ENCODE peak calls at places on chromosome 21, in eight cellular contexts. W is transverse colon, U is stomach, D is sigmoid colon, I is tibial nerve, F is ovary, B is K562, Q is GM12878. Y is an unnamed sample. For H3K36me3, the result is how much of the 10 kb centered on the place peaks cover.

GRCh38 chr21:45817345-45817744 is 164.2 kb upstream of the COL6A1 start:
- DNase-seq in W (no peak), Q (no peak), I (no peak), B (no peak), U (no peak), D (no peak), F (no peak), Y (no peak)

GRCh38 chr21:15430023-15430422 is 299.8 kb upstream of the USP25 start:
- DNase-seq in B (no peak), D (no peak), I (no peak), F (no peak), Q (no peak), U (no peak), W (no peak), Y (no peak)

GRCh38 chr21:23162213-23162946 is 2164.2 kb downstream of the NCAM2 start:
- DNase-seq in I (no peak), D (no peak), B (no peak), W (no peak), Q (no peak), U (no peak), F (no peak), Y (no peak)

GRCh38 chr21:43873673-43874072 is 8.7 kb downstream of the AGPAT3 start:
- DNase-seq in W (no peak), B (no peak), U (no peak), Q (no peak), F (no peak), I (no peak), D (no peak), Y (no peak)

GRCh38 chr21:44874240-44874496 is 678 bp upstream of the PTTG1IP start:
- DNase-seq in W (no peak), Q (no peak), I (no peak), U (no peak), B (no peak), D (no peak), F (no peak), Y (no peak)

GRCh38 chr21:16587141-16587570 is 857.4 kb downstream of the USP25 start:
- DNase-seq in I (peak), U (peak), D (peak), F (peak), W (peak), B (no peak), Q (no peak), Y (peak)

GRCh38 chr21:46392921-46393320 is 65.8 kb upstream of the DIP2A start:
- DNase-seq in F (peak), Q (no peak), W (peak), I (peak), B (no peak), U (no peak), D (peak), Y (no peak)

GRCh38 chr21:35697321-35697808 is 363.0 kb downstream of the SETD4 start:
- DNase-seq in U (peak), B (no peak), W (peak), I (peak), Q (no peak), F (peak), D (peak), Y (no peak)

GRCh38 chr21:23968722-23969647 is 1638.3 kb downstream of the MRPL39 start:
- DNase-seq in D (no peak), U (peak), Q (peak), B (peak), F (no peak), W (peak), I (peak), Y (no peak)

GRCh38 chr21:32371913-32372314 is 20.9 kb downstream of the URB1 start:
- DNase-seq in I (peak), D (peak), B (no peak), W (no peak), Q (no peak), F (peak), U (peak), Y (no peak)

GRCh38 chr21:32868631-32869454 is 97.3 kb upstream of the PAXBP1 start:
- DNase-seq in F (no peak), Q (no peak), W (no peak), B (no peak), D (no peak), I (no peak), U (no peak), Y (no peak)

GRCh38 chr21:20644552-20644951 is 353.7 kb upstream of the NCAM2 start:
- DNase-seq in Q (no peak), D (no peak), B (no peak), F (no peak), W (no peak), U (no peak), I (no peak), Y (no peak)

GRCh38 chr21:29346281-29346680 is 47.6 kb downstream of the BACH1 start:
- DNase-seq in B (no peak), I (no peak), F (no peak), Q (no peak), D (no peak), W (no peak), U (no peak), Y (no peak)

GRCh38 chr21:29340228-29340627 is 41.5 kb downstream of the BACH1 start:
- DNase-seq in Q (no peak), F (no peak), D (no peak), I (no peak), U (no peak), W (no peak), B (no peak), Y (no peak)

GRCh38 chr21:29343517-29343916 is 44.8 kb downstream of the BACH1 start:
- DNase-seq in Q (no peak), D (no peak), U (no peak), W (no peak), I (no peak), B (no peak), F (no peak), Y (no peak)

GRCh38 chr21:29338256-29338655 is 39.5 kb downstream of the BACH1 start:
- DNase-seq in W (no peak), B (no peak), F (no peak), D (no peak), Q (no peak), U (no peak), I (no peak), Y (no peak)

GRCh38 chr21:29342394-29342957 is 43.8 kb downstream of the BACH1 start:
- DNase-seq in B (no peak), D (peak), W (peak), U (no peak), Q (peak), I (peak), F (no peak), Y (no peak)
- TF ChIP-seq POLR2A in B (no peak), D (no peak), W (no peak), U (no peak), Q (peak), I (no peak), F (no peak), Y (no peak)

GRCh38 chr21:34187935-34188334 is 114.6 kb downstream of the MRPS6 start:
- DNase-seq in B (no peak), W (no peak), I (peak), F (no peak), D (no peak), Q (no peak), U (no peak), Y (no peak)
- TF ChIP-seq EP300 in B (no peak), W (no peak), I (no peak), F (no peak), D (no peak), Q (no peak), U (no peak), Y (no peak)

DNA sequence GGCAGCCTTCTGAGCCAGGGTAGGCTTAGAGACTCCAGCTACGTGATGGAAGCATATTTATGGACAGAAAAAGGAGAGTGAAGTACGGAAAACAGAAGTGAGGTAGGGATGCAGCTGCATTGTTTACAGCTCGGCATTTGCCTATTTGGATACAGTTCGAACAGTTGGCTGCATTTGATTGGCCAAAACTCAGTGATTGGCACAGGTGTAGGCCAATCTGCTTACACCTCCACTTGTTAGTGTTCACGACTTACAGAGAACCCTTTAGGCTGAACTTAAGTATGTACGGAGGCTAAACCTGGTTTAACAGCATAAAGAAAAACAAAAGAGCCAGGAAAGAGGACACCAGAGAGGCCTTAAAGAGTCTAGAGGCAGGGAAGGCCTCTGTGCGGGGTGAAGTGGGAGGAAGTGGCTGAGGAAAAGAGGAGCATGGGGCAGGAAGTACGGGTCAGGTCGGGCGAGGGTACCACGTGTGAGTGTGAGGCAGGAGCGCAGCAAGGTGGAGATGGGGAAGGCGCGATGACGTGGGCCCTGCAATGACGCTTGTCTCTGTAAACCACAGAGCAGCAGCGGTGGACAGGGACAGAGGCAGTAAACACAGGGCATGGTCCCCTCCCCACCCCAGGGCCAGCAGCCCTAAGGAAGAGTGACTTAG is 32.0 kb downstream of the RSPH1 start:
- DNase-seq in F (no peak), W (peak), Q (no peak), I (no peak), D (no peak), U (peak), B (no peak), Y (peak)
- H3K36me3 ChIP-seq in F (under half), W (under half), Q (under half), I (under half), D (under half), U (under half), B (under half), Y (under half)

GRCh38 chr21:25509862-25510261 is 97.4 kb downstream of the MRPL39 start:
- DNase-seq in B (no peak), F (no peak), D (no peak), I (no peak), W (no peak), U (no peak), Q (no peak), Y (no peak)
- TF ChIP-seq POLR2A in B (no peak), F (no peak), D (no peak), I (no peak), W (no peak), U (no peak), Q (no peak), Y (no peak)

GRCh38 chr21:28156590-28156989 is 836.1 kb downstream of the LTN1 start:
- DNase-seq in Q (no peak), D (no peak), F (no peak), U (no peak), I (no peak), W (no peak), B (no peak), Y (no peak)

GRCh38 chr21:28160378-28160777 is 832.3 kb downstream of the LTN1 start:
- DNase-seq in F (peak), W (no peak), U (no peak), D (no peak), I (no peak), B (no peak), Q (no peak), Y (peak)

GRCh38 chr21:28154121-28154520 is 838.6 kb downstream of the LTN1 start:
- DNase-seq in Q (no peak), U (no peak), I (no peak), F (no peak), W (no peak), D (no peak), B (no peak), Y (no peak)

DNA sequence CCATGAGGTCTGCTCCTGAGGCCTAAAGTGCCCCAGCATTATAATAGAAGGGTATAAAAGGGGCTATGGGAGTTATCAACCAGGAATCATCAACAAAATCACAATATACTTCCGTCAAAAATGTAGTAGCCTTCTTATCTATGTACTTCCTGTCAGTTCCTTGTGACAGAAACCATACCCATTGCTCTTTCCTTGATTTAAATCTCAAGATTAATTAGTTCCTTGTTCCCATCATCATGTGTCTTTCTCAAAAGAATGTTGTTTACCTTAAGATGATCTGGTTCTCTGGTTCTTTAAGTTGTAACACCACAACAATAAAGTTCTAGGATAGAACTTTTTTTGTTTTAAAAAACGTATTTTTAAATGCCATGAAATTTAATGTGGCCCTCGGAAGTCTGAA is 833.3 kb downstream of the LTN1 start:
- DNase-seq in I (no peak), W (no peak), F (no peak), Q (no peak), U (no peak), D (no peak), B (no peak), Y (no peak)
- TF ChIP-seq EP300 in I (no peak), W (no peak), F (no peak), Q (no peak), U (no peak), D (no peak), B (no peak), Y (no peak)

GRCh38 chr21:31284797-31285397 is 59.2 kb downstream of the TIAM1 start:
- DNase-seq in B (no peak), U (no peak), Q (no peak), F (no peak), W (no peak), I (no peak), D (no peak), Y (no peak)

GRCh38 chr21:31290765-31291164 is 53.3 kb downstream of the TIAM1 start:
- DNase-seq in U (no peak), Q (no peak), F (no peak), I (no peak), B (no peak), W (no peak), D (no peak), Y (no peak)

GRCh38 chr21:31293986-31294385 is 50.1 kb downstream of the TIAM1 start:
- DNase-seq in B (no peak), U (no peak), F (no peak), W (no peak), I (no peak), Q (no peak), D (no peak), Y (no peak)

GRCh38 chr21:31288191-31288590 is 55.9 kb downstream of the TIAM1 start:
- DNase-seq in I (no peak), D (no peak), Q (no peak), W (no peak), B (no peak), U (no peak), F (no peak), Y (no peak)

DNA sequence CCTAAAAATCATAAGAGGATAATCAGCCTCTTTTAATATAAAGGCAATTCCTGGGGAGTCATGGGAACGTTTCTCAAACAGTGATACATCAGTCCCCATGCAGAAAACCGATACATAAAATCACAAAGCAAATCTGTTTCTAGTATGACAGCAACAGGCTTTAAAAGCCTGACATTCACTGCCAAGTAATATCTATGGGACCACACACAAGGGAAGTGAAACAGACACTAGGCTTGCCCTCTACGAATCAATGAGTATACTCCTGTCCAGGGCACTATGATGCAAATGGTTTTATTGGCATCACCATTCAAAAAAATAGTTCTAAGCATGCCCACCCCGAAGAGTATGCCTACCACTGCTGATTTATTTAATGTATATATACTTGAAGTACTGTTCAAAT is 54.4 kb downstream of the TIAM1 start:
- DNase-seq in U (no peak), W (no peak), B (no peak), D (no peak), I (no peak), F (no peak), Q (peak), Y (no peak)
- H3K36me3 ChIP-seq in U (under half), W (under half), B (under half), D (under half), I (under half), F (under half), Q (under half), Y (under half)

DNA sequence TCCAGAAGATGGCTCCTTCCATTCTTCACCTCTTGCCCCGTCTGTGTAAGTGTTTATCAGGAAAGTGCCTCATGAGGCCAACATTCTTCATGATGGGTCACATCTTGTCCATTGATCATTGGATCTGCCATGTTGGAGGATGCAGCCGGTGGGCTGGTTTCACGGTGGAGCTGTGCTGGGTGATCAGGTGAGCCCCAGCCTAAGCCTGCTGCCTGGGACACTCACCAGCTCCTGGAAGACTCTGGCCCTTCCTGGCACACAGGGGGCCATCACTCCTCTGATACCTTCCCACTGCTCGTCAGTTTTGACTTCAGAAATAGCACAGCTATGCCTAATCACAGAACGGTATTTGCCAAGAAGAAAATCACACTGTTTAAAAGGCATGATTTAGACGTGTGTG is 38.3 kb downstream of the UBASH3A start:
- DNase-seq in D (no peak), W (peak), I (no peak), B (no peak), F (no peak), Q (no peak), U (no peak), Y (no peak)
- TF ChIP-seq POLR2A in D (no peak), W (no peak), I (no peak), B (no peak), F (no peak), Q (no peak), U (no peak), Y (no peak)

Y was measured in suprapubic skin.